ENCODE peak calls at places on chromosomes 4 and X, in nine cellular contexts. One of them, this sample, is unnamed.

GRCh38 chrX:124232523-124233201 is 99.8 kb upstream of the TEX13D start:
- DNase-seq in neuronal stem cell: no peak
- DNase-seq in pancreas: no peak
- DNase-seq in upper lobe of right lung: no peak
- DNase-seq in aorta: no peak
- DNase-seq in psoas muscle: no peak
- DNase-seq in cardiac muscle cell: no peak
- DNase-seq in HCT116: no peak
- DNase-seq in upper lobe of left lung: no peak
- DNase-seq in this sample: no peak

GRCh38 chr4:183987529-183987946 is 82.4 kb downstream of the STOX2 start:
- DNase-seq in neuronal stem cell: peak; percentile 60
- DNase-seq in pancreas: peak; percentile 23
- DNase-seq in upper lobe of right lung: peak; percentile 83
- DNase-seq in aorta: peak; percentile 90
- DNase-seq in psoas muscle: peak; percentile 86
- DNase-seq in cardiac muscle cell: peak; percentile 89
- DNase-seq in HCT116: peak; percentile 21
- DNase-seq in upper lobe of left lung: peak; percentile 88
- DNase-seq in this sample: no peak

GRCh38 chr4:156335721-156336120 is 382.1 kb upstream of the CTSO start:
- DNase-seq in neuronal stem cell: no peak
- DNase-seq in pancreas: no peak
- DNase-seq in upper lobe of right lung: no peak
- DNase-seq in aorta: no peak
- DNase-seq in psoas muscle: no peak
- DNase-seq in cardiac muscle cell: no peak
- DNase-seq in HCT116: no peak
- DNase-seq in upper lobe of left lung: no peak
- DNase-seq in this sample: no peak

GRCh38 chr4:137532869-137533236 is 559 bp upstream of the PCDH18 start:
- DNase-seq in neuronal stem cell: no peak
- DNase-seq in pancreas: no peak
- DNase-seq in upper lobe of right lung: no peak
- DNase-seq in aorta: no peak
- DNase-seq in psoas muscle: no peak
- DNase-seq in cardiac muscle cell: peak; percentile 46
- DNase-seq in HCT116: no peak
- DNase-seq in upper lobe of left lung: no peak
- DNase-seq in this sample: no peak

GRCh38 chr4:111011458-111011857 is 388.6 kb upstream of the PITX2 start:
- DNase-seq in neuronal stem cell: no peak
- DNase-seq in pancreas: no peak
- DNase-seq in upper lobe of right lung: no peak
- DNase-seq in aorta: no peak
- DNase-seq in psoas muscle: no peak
- DNase-seq in cardiac muscle cell: no peak
- DNase-seq in HCT116: no peak
- DNase-seq in upper lobe of left lung: no peak
- DNase-seq in this sample: no peak

GRCh38 chr4:150402968-150403367 is 179.0 kb upstream of the MAB21L2 start:
- DNase-seq in neuronal stem cell: no peak
- DNase-seq in pancreas: peak; percentile 74
- DNase-seq in upper lobe of right lung: no peak
- DNase-seq in aorta: no peak
- DNase-seq in psoas muscle: no peak
- DNase-seq in cardiac muscle cell: no peak
- DNase-seq in HCT116: no peak
- DNase-seq in upper lobe of left lung: no peak
- DNase-seq in this sample: peak; percentile 68

GRCh38 chrX:9860826-9861225 is 74.6 kb downstream of the SHROOM2 start:
- DNase-seq in neuronal stem cell: no peak
- DNase-seq in pancreas: no peak
- DNase-seq in upper lobe of right lung: no peak
- DNase-seq in aorta: no peak
- DNase-seq in psoas muscle: no peak
- DNase-seq in cardiac muscle cell: no peak
- DNase-seq in HCT116: no peak
- DNase-seq in upper lobe of left lung: no peak
- DNase-seq in this sample: no peak

GRCh38 chrX:37958493-37959211 is 47.7 kb upstream of the SYTL5 start:
- DNase-seq in neuronal stem cell: no peak
- DNase-seq in pancreas: no peak
- DNase-seq in upper lobe of right lung: no peak
- DNase-seq in aorta: no peak
- DNase-seq in psoas muscle: no peak
- DNase-seq in cardiac muscle cell: peak; percentile 17
- DNase-seq in HCT116: no peak
- DNase-seq in upper lobe of left lung: no peak
- DNase-seq in this sample: no peak

GRCh38 chr4:8646296-8647093 is 53.9 kb downstream of the CPZ start:
- DNase-seq in neuronal stem cell: peak; percentile 23
- DNase-seq in pancreas: no peak
- DNase-seq in upper lobe of right lung: no peak
- DNase-seq in aorta: peak; percentile 63
- DNase-seq in psoas muscle: no peak
- DNase-seq in cardiac muscle cell: no peak
- DNase-seq in HCT116: no peak
- DNase-seq in upper lobe of left lung: peak; percentile 71
- DNase-seq in this sample: no peak

GRCh38 chr4:128871948-128872347 is 62.4 kb downstream of the JADE1 start:
- DNase-seq in neuronal stem cell: no peak
- DNase-seq in pancreas: no peak
- DNase-seq in upper lobe of right lung: no peak
- DNase-seq in aorta: no peak
- DNase-seq in psoas muscle: no peak
- DNase-seq in cardiac muscle cell: peak; percentile 72
- DNase-seq in HCT116: no peak
- DNase-seq in upper lobe of left lung: no peak
- DNase-seq in this sample: no peak

GRCh38 chrX:56764153-56764974 is 35.3 kb downstream of the NBDY start:
- DNase-seq in neuronal stem cell: peak; percentile 54
- DNase-seq in pancreas: peak; percentile 35
- DNase-seq in upper lobe of right lung: no peak
- DNase-seq in aorta: peak; percentile 89
- DNase-seq in psoas muscle: peak; percentile 90
- DNase-seq in cardiac muscle cell: peak; percentile 84
- DNase-seq in HCT116: peak; percentile 19
- DNase-seq in upper lobe of left lung: peak; percentile 37
- DNase-seq in this sample: peak; percentile 67

GRCh38 chr4:26780524-26780923 is 80.1 kb upstream of the STIM2 start:
- DNase-seq in neuronal stem cell: no peak
- DNase-seq in pancreas: no peak
- DNase-seq in upper lobe of right lung: no peak
- DNase-seq in aorta: no peak
- DNase-seq in psoas muscle: no peak
- DNase-seq in cardiac muscle cell: peak; percentile 35
- DNase-seq in HCT116: no peak
- DNase-seq in upper lobe of left lung: no peak
- DNase-seq in this sample: no peak

GRCh38 chr4:87219648-87220093 is 747 bp downstream of the KLHL8 start:
- DNase-seq in neuronal stem cell: no peak
- DNase-seq in pancreas: no peak
- DNase-seq in upper lobe of right lung: peak; percentile 76
- DNase-seq in aorta: peak; percentile 84
- DNase-seq in psoas muscle: peak; percentile 57
- DNase-seq in cardiac muscle cell: peak; percentile 57
- DNase-seq in HCT116: no peak
- DNase-seq in upper lobe of left lung: peak; percentile 90
- DNase-seq in this sample: peak; percentile 67

GRCh38 chrX:45842916-45843315 is 642.2 kb upstream of the DIPK2B start:
- DNase-seq in neuronal stem cell: no peak
- DNase-seq in pancreas: no peak
- DNase-seq in upper lobe of right lung: no peak
- DNase-seq in aorta: no peak
- DNase-seq in psoas muscle: no peak
- DNase-seq in cardiac muscle cell: no peak
- DNase-seq in HCT116: no peak
- DNase-seq in upper lobe of left lung: no peak
- DNase-seq in this sample: no peak

GRCh38 chrX:45843518-45843917 is 642.8 kb upstream of the DIPK2B start:
- DNase-seq in neuronal stem cell: no peak
- DNase-seq in pancreas: no peak
- DNase-seq in upper lobe of right lung: no peak
- DNase-seq in aorta: no peak
- DNase-seq in psoas muscle: no peak
- DNase-seq in cardiac muscle cell: peak; percentile 21
- DNase-seq in HCT116: no peak
- DNase-seq in upper lobe of left lung: no peak
- DNase-seq in this sample: no peak

GRCh38 chrX:45845142-45845541 is 644.5 kb upstream of the DIPK2B start:
- DNase-seq in neuronal stem cell: no peak
- DNase-seq in pancreas: no peak
- DNase-seq in upper lobe of right lung: no peak
- DNase-seq in aorta: no peak
- DNase-seq in psoas muscle: no peak
- DNase-seq in cardiac muscle cell: no peak
- DNase-seq in HCT116: no peak
- DNase-seq in upper lobe of left lung: no peak
- DNase-seq in this sample: no peak

GRCh38 chrX:45842207-45842900 is 641.7 kb upstream of the DIPK2B start:
- DNase-seq in neuronal stem cell: no peak
- DNase-seq in pancreas: no peak
- DNase-seq in upper lobe of right lung: no peak
- DNase-seq in aorta: no peak
- DNase-seq in psoas muscle: no peak
- DNase-seq in cardiac muscle cell: no peak
- DNase-seq in HCT116: no peak
- DNase-seq in upper lobe of left lung: no peak
- DNase-seq in this sample: no peak

GRCh38 chrX:45840411-45840950 is 639.8 kb upstream of the DIPK2B start:
- DNase-seq in neuronal stem cell: no peak
- DNase-seq in pancreas: no peak
- DNase-seq in upper lobe of right lung: no peak
- DNase-seq in aorta: no peak
- DNase-seq in psoas muscle: no peak
- DNase-seq in cardiac muscle cell: no peak
- DNase-seq in HCT116: no peak
- DNase-seq in upper lobe of left lung: no peak
- DNase-seq in this sample: no peak
- H3K4me1 ChIP-seq in neuronal stem cell: no peaks in the 10 kb centered on the region
- H3K4me1 ChIP-seq in pancreas: no peaks in the 10 kb centered on the region
- H3K4me1 ChIP-seq in upper lobe of right lung: no peaks in the 10 kb centered on the region
- H3K4me1 ChIP-seq in aorta: no peaks in the 10 kb centered on the region
- H3K4me1 ChIP-seq in psoas muscle: no peaks in the 10 kb centered on the region
- H3K4me1 ChIP-seq in cardiac muscle cell: no peaks in the 10 kb centered on the region
- H3K4me1 ChIP-seq in HCT116: peaks cover 30% of the 10 kb centered on the region
- H3K4me1 ChIP-seq in upper lobe of left lung: no peaks in the 10 kb centered on the region
- H3K4me1 ChIP-seq in this sample: no peaks in the 10 kb centered on the region

GRCh38 chr4:76752911-76753494 is 144.9 kb downstream of the SOWAHB start:
- DNase-seq in neuronal stem cell: no peak
- DNase-seq in pancreas: no peak
- DNase-seq in upper lobe of right lung: no peak
- DNase-seq in aorta: no peak
- DNase-seq in psoas muscle: no peak
- DNase-seq in cardiac muscle cell: peak; percentile 93
- DNase-seq in HCT116: peak; percentile 64
- DNase-seq in upper lobe of left lung: no peak
- DNase-seq in this sample: no peak
- H3K4me1 ChIP-seq in neuronal stem cell: no peaks in the 10 kb centered on the region
- H3K4me1 ChIP-seq in pancreas: no peaks in the 10 kb centered on the region
- H3K4me1 ChIP-seq in upper lobe of right lung: peaks cover 14% of the 10 kb centered on the region
- H3K4me1 ChIP-seq in aorta: no peaks in the 10 kb centered on the region
- H3K4me1 ChIP-seq in psoas muscle: no peaks in the 10 kb centered on the region
- H3K4me1 ChIP-seq in cardiac muscle cell: peaks cover 11% of the 10 kb centered on the region
- H3K4me1 ChIP-seq in HCT116: peaks cover 21% of the 10 kb centered on the region
- H3K4me1 ChIP-seq in upper lobe of left lung: peaks cover 11% of the 10 kb centered on the region
- H3K4me1 ChIP-seq in this sample: no peaks in the 10 kb centered on the region

GRCh38 chr4:2867758-2868491 is 24.3 kb downstream of the ADD1 start:
- DNase-seq in neuronal stem cell: no peak
- DNase-seq in pancreas: peak; percentile 39
- DNase-seq in upper lobe of right lung: no peak
- DNase-seq in aorta: no peak
- DNase-seq in psoas muscle: no peak
- DNase-seq in cardiac muscle cell: peak; percentile 63
- DNase-seq in HCT116: no peak
- DNase-seq in upper lobe of left lung: no peak
- DNase-seq in this sample: no peak
- H3K4me1 ChIP-seq in neuronal stem cell: peaks cover 23% of the 10 kb centered on the region
- H3K4me1 ChIP-seq in pancreas: peaks cover 38% of the 10 kb centered on the region
- H3K4me1 ChIP-seq in upper lobe of right lung: peaks cover 91% of the 10 kb centered on the region
- H3K4me1 ChIP-seq in aorta: peaks cover 4% of the 10 kb centered on the region
- H3K4me1 ChIP-seq in psoas muscle: peaks cover 99% of the 10 kb centered on the region
- H3K4me1 ChIP-seq in cardiac muscle cell: peaks cover 78% of the 10 kb centered on the region
- H3K4me1 ChIP-seq in HCT116: peaks cover 8% of the 10 kb centered on the region
- H3K4me1 ChIP-seq in upper lobe of left lung: peaks cover 99% of the 10 kb centered on the region
- H3K4me1 ChIP-seq in this sample: peaks cover 48% of the 10 kb centered on the region

DNA sequence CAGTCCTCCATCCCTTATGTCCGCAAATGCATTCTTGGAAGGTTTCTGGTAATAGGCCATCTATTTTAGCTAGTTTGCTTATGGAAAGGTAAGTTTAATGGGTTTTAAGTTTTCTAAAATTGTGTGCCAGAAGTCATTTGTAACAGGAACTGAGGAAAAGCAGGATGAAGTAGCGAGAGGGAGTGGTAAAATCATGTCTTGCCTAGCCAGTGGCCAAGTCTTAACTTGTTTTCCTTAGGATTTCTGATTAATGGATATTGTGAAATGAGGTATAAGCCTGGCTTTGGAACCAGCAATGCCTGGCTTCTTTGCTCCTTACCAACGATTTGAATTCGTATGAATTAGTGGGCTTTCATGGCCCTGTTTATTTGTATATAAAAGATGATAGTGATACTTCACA is 7.3 kb downstream of the SEC24B start:
- DNase-seq in neuronal stem cell: no peak
- DNase-seq in pancreas: no peak
- DNase-seq in upper lobe of right lung: no peak
- DNase-seq in aorta: no peak
- DNase-seq in psoas muscle: no peak
- DNase-seq in cardiac muscle cell: peak; percentile 24
- DNase-seq in HCT116: no peak
- DNase-seq in upper lobe of left lung: no peak
- DNase-seq in this sample: no peak
- H3K4me1 ChIP-seq in neuronal stem cell: peaks cover under 1% of the 10 kb centered on the region
- H3K4me1 ChIP-seq in pancreas: peaks cover 26% of the 10 kb centered on the region
- H3K4me1 ChIP-seq in upper lobe of right lung: peaks cover 62% of the 10 kb centered on the region
- H3K4me1 ChIP-seq in aorta: peaks cover 2% of the 10 kb centered on the region
- H3K4me1 ChIP-seq in psoas muscle: peaks cover 73% of the 10 kb centered on the region
- H3K4me1 ChIP-seq in cardiac muscle cell: peaks cover 9% of the 10 kb centered on the region
- H3K4me1 ChIP-seq in HCT116: peaks cover 26% of the 10 kb centered on the region
- H3K4me1 ChIP-seq in upper lobe of left lung: peaks cover 64% of the 10 kb centered on the region
- H3K4me1 ChIP-seq in this sample: peaks cover 53% of the 10 kb centered on the region

DNA sequence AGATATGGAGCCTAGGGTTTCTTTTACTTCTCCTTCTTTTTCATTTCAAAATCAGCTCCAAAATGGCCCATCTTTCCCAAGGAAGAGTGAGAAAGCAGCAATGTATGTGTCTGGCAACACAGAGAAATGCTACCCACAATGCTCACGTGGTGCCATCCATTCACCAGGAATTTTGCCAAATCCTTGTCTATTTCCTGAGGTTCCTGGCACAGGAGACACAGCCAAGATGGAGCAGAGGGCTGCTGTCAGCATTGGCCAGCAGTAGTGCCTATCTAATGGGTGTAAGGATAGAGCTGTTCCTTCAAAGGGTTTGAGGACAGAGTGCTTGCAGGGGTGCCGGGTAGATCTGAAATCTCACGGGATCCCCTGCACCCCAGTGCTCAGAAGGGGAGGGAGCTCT is 231.4 kb downstream of the MAML3 start:
- DNase-seq in neuronal stem cell: no peak
- DNase-seq in pancreas: no peak
- DNase-seq in upper lobe of right lung: no peak
- DNase-seq in aorta: no peak
- DNase-seq in psoas muscle: no peak
- DNase-seq in cardiac muscle cell: peak; percentile 75
- DNase-seq in HCT116: no peak
- DNase-seq in upper lobe of left lung: no peak
- DNase-seq in this sample: peak; percentile 54
- H3K4me1 ChIP-seq in neuronal stem cell: peaks cover 23% of the 10 kb centered on the region
- H3K4me1 ChIP-seq in pancreas: peaks cover 14% of the 10 kb centered on the region
- H3K4me1 ChIP-seq in upper lobe of right lung: peaks cover 48% of the 10 kb centered on the region
- H3K4me1 ChIP-seq in aorta: peaks cover 3% of the 10 kb centered on the region
- H3K4me1 ChIP-seq in psoas muscle: peaks cover 46% of the 10 kb centered on the region
- H3K4me1 ChIP-seq in cardiac muscle cell: peaks cover 43% of the 10 kb centered on the region
- H3K4me1 ChIP-seq in HCT116: no peaks in the 10 kb centered on the region
- H3K4me1 ChIP-seq in upper lobe of left lung: peaks cover 39% of the 10 kb centered on the region
- H3K4me1 ChIP-seq in this sample: peaks cover 66% of the 10 kb centered on the region

This sample was measured in right lobe of liver.